ENCODE peak calls at places on chromosome 22, in four cellular contexts. One of them, this sample, is unnamed.

GRCh38 chr22:42862045-42862734 is 5.1 kb upstream of the ARFGAP3 start:
- DNase-seq in kidney: no peak
- DNase-seq in pancreas: no peak
- DNase-seq in mammary epithelial cell: peak
- DNase-seq in this sample: no peak

GRCh38 chr22:23695141-23695540 is 4.3 kb downstream of the RGL4 start:
- DNase-seq in kidney: peak
- DNase-seq in pancreas: no peak
- DNase-seq in mammary epithelial cell: no peak
- DNase-seq in this sample: no peak

GRCh38 chr22:42955842-42956241 is 59.1 kb downstream of the PACSIN2 start:
- DNase-seq in kidney: no peak
- DNase-seq in pancreas: no peak
- DNase-seq in mammary epithelial cell: no peak
- DNase-seq in this sample: no peak

GRCh38 chr22:31490496-31490925 is 869 bp upstream of the EIF4ENIF1 start:
- DNase-seq in kidney: no peak
- DNase-seq in pancreas: no peak
- DNase-seq in mammary epithelial cell: peak
- DNase-seq in this sample: peak

GRCh38 chr22:49502126-49502826 is 325.4 kb downstream of the BRD1 start:
- DNase-seq in kidney: no peak
- DNase-seq in pancreas: no peak
- DNase-seq in mammary epithelial cell: no peak
- DNase-seq in this sample: peak

GRCh38 chr22:48779661-48780596 is 1047.7 kb downstream of the BRD1 start:
- DNase-seq in kidney: no peak
- DNase-seq in pancreas: no peak
- DNase-seq in mammary epithelial cell: no peak
- DNase-seq in this sample: no peak

GRCh38 chr22:48871176-48871840 is 956.4 kb downstream of the BRD1 start:
- DNase-seq in kidney: peak
- DNase-seq in pancreas: no peak
- DNase-seq in mammary epithelial cell: no peak
- DNase-seq in this sample: no peak

GRCh38 chr22:40258463-40259046 is 80.8 kb downstream of the TNRC6B start:
- DNase-seq in kidney: no peak
- DNase-seq in pancreas: no peak
- DNase-seq in mammary epithelial cell: peak
- DNase-seq in this sample: no peak

GRCh38 chr22:43897751-43898261 is 6.0 kb upstream of the PNPLA5 start:
- DNase-seq in kidney: no peak
- DNase-seq in pancreas: no peak
- DNase-seq in mammary epithelial cell: peak
- DNase-seq in this sample: no peak

GRCh38 chr22:19619144-19620009 is 94.9 kb upstream of the SEPTIN5 start:
- DNase-seq in kidney: no peak
- DNase-seq in pancreas: no peak
- DNase-seq in mammary epithelial cell: no peak
- DNase-seq in this sample: no peak

GRCh38 chr22:19873138-19873959 is 18.7 kb upstream of the GNB1L start:
- DNase-seq in kidney: peak
- DNase-seq in pancreas: no peak
- DNase-seq in mammary epithelial cell: no peak
- DNase-seq in this sample: no peak

GRCh38 chr22:23509571-23510302 is 70.4 kb downstream of the IGLL1 start:
- DNase-seq in kidney: peak
- DNase-seq in pancreas: no peak
- DNase-seq in mammary epithelial cell: peak
- DNase-seq in this sample: no peak

GRCh38 chr22:17868771-17869170 is 94.5 kb upstream of the BID start:
- DNase-seq in kidney: no peak
- DNase-seq in pancreas: no peak
- DNase-seq in mammary epithelial cell: no peak
- DNase-seq in this sample: no peak

GRCh38 chr22:19805821-19806212 is 45.2 kb downstream of the TBX1 start:
- DNase-seq in kidney: peak
- DNase-seq in pancreas: no peak
- DNase-seq in mammary epithelial cell: no peak
- DNase-seq in this sample: no peak

GRCh38 chr22:24321999-24322398 is 51.4 kb downstream of the SPECC1L start:
- DNase-seq in kidney: no peak
- DNase-seq in pancreas: no peak
- DNase-seq in mammary epithelial cell: no peak
- DNase-seq in this sample: no peak

GRCh38 chr22:33850227-33850626 is 70.0 kb downstream of the LARGE1 start:
- DNase-seq in kidney: no peak
- DNase-seq in pancreas: no peak
- DNase-seq in mammary epithelial cell: no peak
- DNase-seq in this sample: no peak

GRCh38 chr22:48794906-48795305 is 1032.8 kb downstream of the BRD1 start:
- DNase-seq in kidney: no peak
- DNase-seq in pancreas: no peak
- DNase-seq in mammary epithelial cell: no peak
- DNase-seq in this sample: no peak

GRCh38 chr22:38346506-38346905 is 29.3 kb upstream of the CSNK1E start:
- DNase-seq in kidney: peak
- DNase-seq in pancreas: no peak
- DNase-seq in mammary epithelial cell: no peak
- DNase-seq in this sample: no peak

GRCh38 chr22:49894321-49895072 is 23.7 kb downstream of the ALG12 start:
- DNase-seq in kidney: peak
- DNase-seq in pancreas: no peak
- DNase-seq in mammary epithelial cell: no peak
- DNase-seq in this sample: no peak

GRCh38 chr22:26460202-26460601 is 23.4 kb downstream of the HPS4 start:
- DNase-seq in kidney: no peak
- DNase-seq in pancreas: no peak
- DNase-seq in mammary epithelial cell: peak
- DNase-seq in this sample: no peak

GRCh38 chr22:50699754-50700386 is 27.2 kb downstream of the SHANK3 start:
- DNase-seq in kidney: peak
- DNase-seq in pancreas: no peak
- DNase-seq in mammary epithelial cell: no peak
- DNase-seq in this sample: no peak

DNA sequence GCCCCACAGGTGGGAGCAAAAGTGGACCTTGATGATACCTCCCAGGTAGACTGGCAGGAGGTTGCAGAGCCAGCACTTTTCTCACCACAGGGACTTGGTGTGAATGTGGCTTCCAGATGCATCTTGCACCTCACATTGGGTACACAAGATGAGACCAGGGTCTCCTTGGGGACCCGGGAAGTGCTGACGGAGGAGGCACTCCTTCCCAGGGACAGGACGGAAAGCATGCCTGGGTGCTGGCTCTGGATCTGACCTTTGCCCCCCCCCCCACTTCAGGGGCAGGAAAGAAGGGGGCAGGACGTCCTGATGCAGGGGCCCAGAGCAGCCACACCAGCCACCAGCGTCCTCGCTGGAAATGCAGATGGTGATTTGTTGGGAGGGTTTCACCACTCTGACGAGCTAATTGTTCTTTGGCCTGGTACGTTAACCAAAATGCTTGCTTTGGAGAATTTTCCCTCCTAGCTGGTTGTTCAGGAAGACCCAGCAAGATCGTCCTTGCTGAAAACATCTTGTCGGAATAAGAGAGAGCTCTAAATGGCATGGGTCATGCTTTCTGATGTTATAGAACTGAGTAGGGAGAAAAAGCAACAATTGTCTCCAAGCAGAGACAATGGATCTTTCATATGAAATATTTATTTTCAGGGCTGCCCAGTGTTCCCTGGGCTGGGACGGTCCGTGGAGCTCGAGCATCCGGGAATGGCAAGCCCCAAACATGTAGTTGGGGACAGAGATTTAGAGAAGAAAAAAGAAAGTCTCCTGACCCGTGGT is 74.4 kb upstream of the PPARA start:
- DNase-seq in kidney: peak
- DNase-seq in pancreas: peak
- DNase-seq in mammary epithelial cell: peak
- DNase-seq in this sample: no peak
- H3K4me3 ChIP-seq in kidney: peak
- H3K4me3 ChIP-seq in pancreas: peak
- H3K4me3 ChIP-seq in mammary epithelial cell: peak
- H3K4me3 ChIP-seq in this sample: no peak

GRCh38 chr22:37260396-37260795 is 16.3 kb upstream of the RAC2 start:
- DNase-seq in kidney: no peak
- DNase-seq in pancreas: no peak
- DNase-seq in mammary epithelial cell: no peak
- DNase-seq in this sample: no peak

GRCh38 chr22:37258810-37259472 is 14.9 kb upstream of the RAC2 start:
- DNase-seq in kidney: no peak
- DNase-seq in pancreas: no peak
- DNase-seq in mammary epithelial cell: no peak
- DNase-seq in this sample: no peak

GRCh38 chr22:37260939-37261338 is 16.9 kb upstream of the RAC2 start:
- DNase-seq in kidney: no peak
- DNase-seq in pancreas: peak
- DNase-seq in mammary epithelial cell: peak
- DNase-seq in this sample: peak

GRCh38 chr22:37258005-37258790 is 14.1 kb upstream of the RAC2 start:
- DNase-seq in kidney: no peak
- DNase-seq in pancreas: no peak
- DNase-seq in mammary epithelial cell: no peak
- DNase-seq in this sample: no peak

GRCh38 chr22:37259540-37260029 is 15.5 kb upstream of the RAC2 start:
- DNase-seq in kidney: no peak
- DNase-seq in pancreas: no peak
- DNase-seq in mammary epithelial cell: peak
- DNase-seq in this sample: no peak
- TF ChIP-seq CTCF in kidney: peak
- TF ChIP-seq CTCF in pancreas: no peak
- TF ChIP-seq CTCF in mammary epithelial cell: peak
- TF ChIP-seq CTCF in this sample: peak

DNA sequence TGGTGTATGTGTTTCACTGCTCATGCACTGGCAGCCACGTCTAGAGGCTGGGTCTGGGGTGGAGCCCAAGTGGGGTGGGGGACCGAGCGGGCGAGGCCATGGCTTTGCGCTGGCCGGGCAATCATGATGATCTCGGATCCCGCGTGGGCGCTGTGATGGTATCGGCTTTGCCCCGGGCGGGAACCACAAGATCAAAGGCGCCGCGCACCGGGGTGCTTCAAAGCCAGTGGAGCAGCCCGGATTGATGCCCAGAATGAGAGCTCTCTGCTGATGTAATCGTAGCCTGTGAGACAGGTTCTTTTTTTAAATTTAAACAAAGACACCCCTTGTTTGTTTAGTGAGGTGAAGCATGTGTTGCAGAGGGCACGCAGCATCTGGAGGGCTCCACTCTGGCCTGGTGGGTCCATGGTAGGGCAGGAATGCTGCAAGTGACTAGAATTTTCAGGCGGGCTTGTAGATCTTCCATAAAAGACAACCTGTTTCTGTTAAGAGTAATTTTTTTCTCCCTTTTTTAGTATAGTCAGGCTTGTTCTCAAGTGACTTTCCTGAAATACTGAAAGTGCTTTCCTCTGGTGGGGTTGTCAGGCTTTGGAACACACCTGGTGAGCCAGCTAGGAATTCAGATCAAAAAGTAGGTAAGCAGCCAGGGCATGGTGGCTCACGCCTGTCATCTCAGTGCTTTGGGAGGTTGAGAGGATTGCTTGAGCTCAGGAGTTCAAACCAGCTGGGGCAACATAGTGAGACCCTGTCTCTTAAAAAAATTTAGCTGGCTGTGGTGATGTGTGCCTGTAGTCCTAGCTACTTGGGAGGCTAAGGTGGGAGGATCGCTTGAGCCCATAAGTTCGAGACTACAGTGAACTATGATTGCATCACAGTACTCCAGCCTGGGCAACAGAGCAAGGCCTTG is 40.7 kb downstream of the ZNRF3 start:
- DNase-seq in kidney: peak
- DNase-seq in pancreas: peak
- DNase-seq in mammary epithelial cell: peak
- DNase-seq in this sample: no peak
- H3K4me3 ChIP-seq in kidney: no peak
- H3K4me3 ChIP-seq in pancreas: no peak
- H3K4me3 ChIP-seq in mammary epithelial cell: no peak
- H3K4me3 ChIP-seq in this sample: no peak

GRCh38 chr22:47276219-47276843 is 513.9 kb downstream of the TBC1D22A start:
- DNase-seq in kidney: no peak
- DNase-seq in pancreas: no peak
- DNase-seq in mammary epithelial cell: no peak
- DNase-seq in this sample: no peak

GRCh38 chr22:47277511-47277910 is 515.1 kb downstream of the TBC1D22A start:
- DNase-seq in kidney: no peak
- DNase-seq in pancreas: no peak
- DNase-seq in mammary epithelial cell: no peak
- DNase-seq in this sample: no peak

GRCh38 chr22:47277001-47277400 is 514.6 kb downstream of the TBC1D22A start:
- DNase-seq in kidney: peak
- DNase-seq in pancreas: no peak
- DNase-seq in mammary epithelial cell: no peak
- DNase-seq in this sample: no peak

GRCh38 chr22:47274196-47274595 is 511.7 kb downstream of the TBC1D22A start:
- DNase-seq in kidney: no peak
- DNase-seq in pancreas: no peak
- DNase-seq in mammary epithelial cell: no peak
- DNase-seq in this sample: no peak

GRCh38 chr22:47275479-47276218 is 513.2 kb downstream of the TBC1D22A start:
- DNase-seq in kidney: no peak
- DNase-seq in pancreas: no peak
- DNase-seq in mammary epithelial cell: no peak
- DNase-seq in this sample: peak
- TF ChIP-seq CTCF in kidney: no peak
- TF ChIP-seq CTCF in pancreas: no peak
- TF ChIP-seq CTCF in mammary epithelial cell: no peak
- TF ChIP-seq CTCF in this sample: peak

GRCh38 chr22:45180280-45180679 is 16.6 kb downstream of the NUP50 start:
- DNase-seq in kidney: no peak
- DNase-seq in pancreas: no peak
- DNase-seq in mammary epithelial cell: no peak
- DNase-seq in this sample: peak
- H3K4me3 ChIP-seq in kidney: no peak
- H3K4me3 ChIP-seq in pancreas: no peak
- H3K4me3 ChIP-seq in mammary epithelial cell: no peak
- H3K4me3 ChIP-seq in this sample: no peak

DNA sequence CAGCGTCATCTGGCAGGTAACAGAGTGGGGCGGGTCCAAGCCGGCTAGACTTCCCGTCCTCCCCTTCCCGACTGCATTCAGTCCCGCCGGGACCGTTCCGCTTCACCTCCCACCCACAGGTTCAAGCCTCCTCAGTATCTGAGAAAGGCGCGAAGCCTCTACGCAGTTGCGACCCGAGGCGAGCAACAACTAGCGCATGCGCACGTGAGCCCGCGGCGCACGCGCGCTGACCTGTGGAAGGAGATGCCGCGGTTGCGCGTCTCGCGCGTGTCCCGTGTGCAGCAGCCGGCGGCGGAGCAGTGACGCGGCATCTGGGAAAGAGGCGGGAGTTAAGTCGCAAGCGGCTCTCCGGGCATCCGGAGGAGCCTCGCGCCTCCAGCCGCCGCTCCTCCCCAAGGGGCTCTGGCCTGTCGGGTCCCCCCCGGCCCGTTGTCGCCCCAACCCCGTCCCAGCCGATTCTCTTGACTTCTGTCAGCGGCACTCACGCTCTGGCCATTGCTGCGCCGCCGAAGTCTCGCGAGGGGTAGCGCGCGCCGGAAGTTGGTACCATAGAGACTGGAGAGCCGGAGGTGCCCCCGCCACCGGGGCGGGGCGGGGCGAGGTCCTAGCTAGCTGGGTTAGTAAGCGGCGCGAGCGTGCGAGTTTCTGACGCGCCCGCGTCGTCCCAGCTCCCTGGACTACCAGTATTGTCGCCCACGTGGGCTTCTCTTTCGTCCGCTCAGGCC is at the start of gene THAP7:
- DNase-seq in kidney: peak
- DNase-seq in pancreas: peak
- DNase-seq in mammary epithelial cell: peak
- DNase-seq in this sample: peak
- TF ChIP-seq CTCF in kidney: no peak
- TF ChIP-seq CTCF in pancreas: no peak
- TF ChIP-seq CTCF in mammary epithelial cell: no peak
- TF ChIP-seq CTCF in this sample: no peak